ENCODE peak calls at places on chromosomes 7 and 10, in eight cellular contexts. P is Caco-2, Q is midbrain, T is memory B cell, J is endodermal cell, C is retina, N is T-helper 17 cell, M is HAP-1. Y is an unnamed sample.

GRCh38 chr7:131203291-131203976 is 124.2 kb upstream of the MKLN1 start:
- DNase-seq in P (no peak), Q (no peak), T (no peak), J (no peak), C (no peak), N (no peak), M (no peak), Y (no peak)

GRCh38 chr7:116692599-116693308 is 20.8 kb downstream of the MET start:
- DNase-seq in P (no peak), Q (no peak), T (no peak), J (no peak), C (no peak), N (no peak), M (no peak), Y (no peak)

GRCh38 chr7:155447603-155448002 is 10.3 kb upstream of the EN2 start:
- DNase-seq in P (no peak), Q (no peak), T (no peak), J (no peak), C (no peak), N (no peak), M (no peak), Y (no peak)

GRCh38 chr7:32115831-32116230 is 45.6 kb upstream of the PDE1C start:
- DNase-seq in P (no peak), Q (no peak), T (no peak), J (no peak), C (no peak), N (no peak), M (no peak), Y (no peak)

GRCh38 chr7:106875508-106875907 is 10.4 kb downstream of the PIK3CG start:
- DNase-seq in P (no peak), Q (no peak), T (no peak), J (no peak), C (no peak), N (no peak), M (no peak), Y (no peak)

GRCh38 chr10:69838853-69839252 is 37.1 kb downstream of the COL13A1 start:
- DNase-seq in P (no peak), Q (no peak), T (no peak), J (no peak), C (no peak), N (no peak), M (peak), Y (no peak)

GRCh38 chr10:35070521-35070920 is 19.6 kb downstream of the CUL2 start:
- DNase-seq in P (no peak), Q (no peak), T (no peak), J (no peak), C (no peak), N (no peak), M (no peak), Y (no peak)

GRCh38 chr10:57562211-57562610 is 705.5 kb downstream of the IPMK start:
- DNase-seq in P (no peak), Q (no peak), T (no peak), J (no peak), C (no peak), N (no peak), M (no peak), Y (no peak)

GRCh38 chr7:154777023-154777422 is 225.9 kb downstream of the PAXIP1 start:
- DNase-seq in P (peak), Q (no peak), T (no peak), J (peak), C (no peak), N (no peak), M (no peak), Y (no peak)

GRCh38 chr10:80613466-80613865 is 75.8 kb downstream of the SH2D4B start:
- DNase-seq in P (no peak), Q (no peak), T (no peak), J (peak), C (no peak), N (no peak), M (no peak), Y (no peak)

GRCh38 chr7:107836237-107837144 is 33.5 kb upstream of the SLC26A3 start:
- DNase-seq in P (peak), Q (no peak), T (no peak), J (no peak), C (no peak), N (no peak), M (no peak), Y (no peak)

GRCh38 chr7:24826662-24827020 is 69.4 kb upstream of the GSDME start:
- DNase-seq in P (no peak), Q (no peak), T (no peak), J (no peak), C (no peak), N (no peak), M (no peak), Y (no peak)

GRCh38 chr10:50579491-50580259 is 44.1 kb downstream of the SGMS1 start:
- DNase-seq in P (no peak), Q (no peak), T (no peak), J (no peak), C (no peak), N (no peak), M (no peak), Y (no peak)

GRCh38 chr7:94003446-94004023 is 620 bp downstream of the BET1 start:
- DNase-seq in P (no peak), Q (no peak), T (no peak), J (peak), C (no peak), N (no peak), M (no peak), Y (no peak)

GRCh38 chr7:1227814-1228534 is 4.7 kb upstream of the UNCX start:
- DNase-seq in P (no peak), Q (no peak), T (peak), J (peak), C (no peak), N (no peak), M (no peak), Y (no peak)

GRCh38 chr7:26397786-26398435 is 106.2 kb downstream of the SNX10 start:
- DNase-seq in P (peak), Q (peak), T (peak), J (peak), C (peak), N (no peak), M (no peak), Y (peak)

GRCh38 chr7:74222851-74223710 is 13.3 kb downstream of the LAT2 start:
- DNase-seq in P (no peak), Q (no peak), T (no peak), J (no peak), C (no peak), N (no peak), M (no peak), Y (no peak)

GRCh38 chr10:69333205-69333604 is 54.9 kb downstream of the HK1 start:
- DNase-seq in P (peak), Q (no peak), T (no peak), J (peak), C (no peak), N (no peak), M (no peak), Y (no peak)

GRCh38 chr7:104327963-104328307 is 468 bp upstream of the LHFPL3 start:
- DNase-seq in P (no peak), Q (no peak), T (no peak), J (no peak), C (no peak), N (no peak), M (no peak), Y (no peak)

GRCh38 chr10:31803606-31804195 is 124.9 kb downstream of the ARHGAP12 start:
- DNase-seq in P (no peak), Q (peak), T (no peak), J (no peak), C (peak), N (no peak), M (no peak), Y (no peak)

GRCh38 chr10:103277713-103278299 is 868 bp downstream of the INA start:
- DNase-seq in P (no peak), Q (no peak), T (no peak), J (no peak), C (peak), N (no peak), M (no peak), Y (no peak)

GRCh38 chr7:55271069-55271468 is 94.1 kb upstream of the LANCL2 start:
- DNase-seq in P (no peak), Q (no peak), T (no peak), J (no peak), C (no peak), N (no peak), M (no peak), Y (no peak)